ENCODE peak calls at places on chromosomes 6 and 20, in five cellular contexts. L is fibroblast of mammary gland, E is sigmoid colon, N is esophagus squamous epithelium, B is suprapubic skin. Q is an unnamed sample.

GRCh38 chr6:155678361-155678760 is 222.7 kb upstream of the NOX3 start:
- DNase-seq in L (no peak), N (no peak), B (no peak), E (no peak), Q (no peak)

GRCh38 chr20:49612127-49612738 is 44.3 kb upstream of the PTGIS start:
- DNase-seq in N (no peak), E (peak; percentile 75), B (no peak), L (no peak), Q (no peak)

GRCh38 chr6:129267028-129267427 is 384.1 kb downstream of the LAMA2 start:
- DNase-seq in B (no peak), L (no peak), N (no peak), E (no peak), Q (no peak)

GRCh38 chr6:91782789-91783188 is 1195.9 kb upstream of the MAP3K7 start:
- DNase-seq in L (no peak), N (no peak), E (no peak), B (no peak), Q (no peak)

GRCh38 chr20:32455171-32455900 is 97.2 kb downstream of the ASXL1 start:
- DNase-seq in B (no peak), N (no peak), L (no peak), E (peak; percentile 64), Q (no peak)

GRCh38 chr6:75526502-75527127 is 33.0 kb upstream of the FILIP1 start:
- DNase-seq in B (no peak), N (no peak), E (peak; percentile 75), L (peak; percentile 79), Q (no peak)

GRCh38 chr6:21874372-21874771 is 280.8 kb downstream of the SOX4 start:
- DNase-seq in B (no peak), E (no peak), L (no peak), N (no peak), Q (no peak)

GRCh38 chr20:33843854-33844253 is 32.7 kb downstream of the CHMP4B start:
- DNase-seq in B (no peak), N (no peak), L (no peak), E (peak; percentile 27), Q (no peak)

GRCh38 chr6:104958720-104959452 is 2.0 kb downstream of the LIN28B start:
- DNase-seq in B (no peak), N (no peak), L (no peak), E (no peak), Q (no peak)

GRCh38 chr6:123564363-123564762 is 72.4 kb downstream of the TRDN start:
- DNase-seq in E (no peak), L (no peak), N (no peak), B (no peak), Q (no peak)

GRCh38 chr6:46340246-46340645 is 151.0 kb downstream of the RCAN2 start:
- DNase-seq in L (no peak), B (no peak), N (no peak), E (no peak), Q (no peak)

GRCh38 chr20:48194578-48194977 is 409.3 kb upstream of the SULF2 start:
- DNase-seq in L (no peak), E (no peak), B (no peak), N (no peak), Q (no peak)

GRCh38 chr6:35360349-35361138 is 18.2 kb downstream of the PPARD start:
- DNase-seq in E (peak; percentile 72), L (no peak), N (no peak), B (peak; percentile 3), Q (no peak)

GRCh38 chr20:51560550-51561307 is 18.2 kb upstream of the NFATC2 start:
- DNase-seq in N (no peak), B (no peak), E (no peak), L (no peak), Q (no peak)

GRCh38 chr20:51563141-51563596 is 20.6 kb upstream of the NFATC2 start:
- DNase-seq in N (no peak), E (no peak), L (no peak), B (no peak), Q (no peak)

GRCh38 chr20:51562334-51563140 is 20.0 kb upstream of the NFATC2 start:
- DNase-seq in E (peak; percentile 94), B (peak; percentile 88), L (peak; percentile 95), N (no peak), Q (no peak)

GRCh38 chr20:51563597-51564332 is 21.2 kb upstream of the NFATC2 start:
- DNase-seq in L (peak; percentile 80), B (peak; percentile 82), E (peak; percentile 86), N (no peak), Q (no peak)

GRCh38 chr20:51562027-51562333 is 19.5 kb upstream of the NFATC2 start:
- DNase-seq in L (no peak), N (no peak), E (no peak), B (peak; percentile 71), Q (no peak)
- TF ChIP-seq CTCF in L (no peak), N (no peak), E (no peak), B (no peak), Q (no peak)

GRCh38 chr6:109183109-109183508 is 87.8 kb downstream of the CEP57L1 start:
- DNase-seq in N (no peak), B (no peak), E (no peak), L (peak; percentile 23), Q (no peak)
- TF ChIP-seq CTCF in N (no peak), B (no peak), E (no peak), L (no peak), Q (no peak)

GRCh38 chr6:137977206-137977605 is 110.1 kb downstream of the TNFAIP3 start:
- DNase-seq in N (no peak), B (no peak), E (no peak), L (no peak), Q (no peak)

GRCh38 chr6:137973201-137973600 is 106.1 kb downstream of the TNFAIP3 start:
- DNase-seq in N (no peak), B (no peak), L (peak; percentile 62), E (no peak), Q (no peak)

GRCh38 chr6:137976430-137976829 is 109.4 kb downstream of the TNFAIP3 start:
- DNase-seq in L (no peak), N (no peak), E (no peak), B (no peak), Q (no peak)

GRCh38 chr6:137977814-137978213 is 110.8 kb downstream of the TNFAIP3 start:
- DNase-seq in E (no peak), B (no peak), N (no peak), L (peak; percentile 20), Q (no peak)

DNA sequence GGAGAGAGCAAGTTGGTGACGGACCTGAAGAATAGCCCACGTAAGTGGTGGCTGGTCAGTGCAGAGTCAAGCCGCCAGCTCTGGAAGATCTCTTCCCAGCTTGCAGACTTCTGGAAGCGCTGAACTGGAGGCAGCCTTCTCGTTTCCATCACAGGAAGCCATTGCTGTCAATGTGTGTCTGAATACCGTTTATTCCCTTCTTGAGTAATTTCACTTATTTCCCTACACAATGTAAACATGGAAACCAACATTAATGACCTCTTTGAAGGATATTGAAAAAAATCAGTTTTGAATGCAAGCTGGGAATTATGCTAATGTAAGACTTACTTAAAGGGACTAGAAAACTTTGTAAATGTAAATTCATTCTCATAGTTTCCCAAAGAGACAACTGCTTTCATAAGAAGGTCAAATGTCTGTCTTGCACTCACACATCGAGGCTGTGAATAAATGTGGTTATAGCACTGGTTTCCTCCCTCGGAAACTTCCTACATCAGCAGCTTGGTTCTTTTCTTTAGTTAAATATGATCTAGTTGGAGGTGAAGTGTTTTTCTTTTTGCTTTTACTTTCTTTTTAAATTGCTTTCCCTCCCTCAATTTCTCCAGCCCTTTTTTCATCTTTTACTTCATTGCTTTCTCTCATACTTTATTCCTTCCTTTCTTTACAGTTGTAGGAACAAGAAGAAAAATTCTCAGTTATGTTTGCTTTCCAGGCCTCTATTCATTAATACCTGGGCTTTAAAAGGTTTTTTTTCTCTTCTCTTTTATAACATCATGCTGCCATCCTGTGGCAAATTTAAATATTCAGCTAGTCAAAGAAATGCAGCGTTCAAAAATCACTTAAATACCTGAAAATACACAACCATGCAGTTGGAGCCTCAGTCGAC is 108.2 kb downstream of the TNFAIP3 start:
- DNase-seq in B (no peak), N (no peak), L (peak; percentile 29), E (no peak), Q (no peak)
- TF ChIP-seq CTCF in B (no peak), N (no peak), L (peak; percentile 17), E (no peak), Q (peak; percentile 60)

GRCh38 chr6:14689639-14690038 is 556.2 kb upstream of the JARID2 start:
- DNase-seq in E (no peak), B (no peak), N (no peak), L (no peak), Q (no peak)

GRCh38 chr6:14692208-14692607 is 553.7 kb upstream of the JARID2 start:
- DNase-seq in N (no peak), B (no peak), L (no peak), E (no peak), Q (no peak)

GRCh38 chr6:14694308-14694707 is 551.6 kb upstream of the JARID2 start:
- DNase-seq in N (no peak), L (no peak), B (no peak), E (no peak), Q (no peak)

GRCh38 chr6:14693301-14694192 is 552.3 kb upstream of the JARID2 start:
- DNase-seq in N (no peak), L (no peak), B (no peak), E (no peak), Q (no peak)

GRCh38 chr6:14690120-14691056 is 555.5 kb upstream of the JARID2 start:
- DNase-seq in B (no peak), E (no peak), N (no peak), L (no peak), Q (no peak)
- TF ChIP-seq CTCF in B (no peak), E (no peak), N (no peak), L (no peak), Q (no peak)

Q was measured in natural killer cell.